ENCODE peak calls at places on chromosomes 5 and 9, in seven cellular contexts. M is AG09309; U is effector memory CD8-positive, alpha-beta T cell; I is left colon; H is colonic mucosa; K is ELR; Y is T-helper 9 cell. F is an unnamed sample.

GRCh38 chr5:55360190-55360589 is 52.4 kb downstream of the MTREX start:
- DNase-seq in U (no peak), M (no peak), I (no peak), K (peak), Y (no peak), H (no peak), F (no peak)

GRCh38 chr5:143699121-143699520 is 112.8 kb upstream of the HMHB1 start:
- DNase-seq in Y (no peak), K (no peak), H (no peak), M (no peak), U (no peak), I (no peak), F (no peak)

GRCh38 chr5:178376906-178377582 is 144.4 kb upstream of the PHYKPL start:
- DNase-seq in Y (no peak), U (no peak), H (no peak), K (no peak), M (no peak), I (no peak), F (no peak)

GRCh38 chr9:127417130-127418036 is 6.8 kb upstream of the ZNF79 start:
- DNase-seq in Y (no peak), K (peak), M (peak), H (no peak), U (no peak), I (no peak), F (no peak)

GRCh38 chr9:4197548-4197947 is 102.3 kb downstream of the GLIS3 start:
- DNase-seq in K (peak), I (no peak), Y (no peak), H (no peak), U (no peak), M (no peak), F (no peak)

GRCh38 chr5:169980418-169981053 is at the start of gene INSYN2B:
- DNase-seq in Y (no peak), M (peak), I (peak), U (no peak), H (peak), K (peak), F (peak)

GRCh38 chr9:134065720-134066419 is 2.0 kb downstream of the BRD3 start:
- DNase-seq in M (peak), U (peak), I (peak), Y (peak), K (peak), H (peak), F (peak)

GRCh38 chr5:143066556-143067281 is 296.5 kb downstream of the ARHGAP26 start:
- DNase-seq in K (no peak), I (peak), H (no peak), Y (no peak), M (no peak), U (no peak), F (peak)

GRCh38 chr5:109281136-109281690 is 128.6 kb downstream of the PJA2 start:
- DNase-seq in K (no peak), H (peak), I (peak), M (no peak), Y (no peak), U (no peak), F (peak)

GRCh38 chr5:930853-931252 is 38.2 kb downstream of the TRIP13 start:
- DNase-seq in M (no peak), I (no peak), U (no peak), K (no peak), Y (no peak), H (no peak), F (no peak)

GRCh38 chr5:42842860-42843641 is 31.4 kb upstream of the SELENOP start:
- DNase-seq in K (no peak), U (no peak), Y (no peak), M (peak), H (no peak), I (no peak), F (no peak)

GRCh38 chr9:8895498-8896224 is 1096.1 kb upstream of the DMAC1 start:
- DNase-seq in U (no peak), I (no peak), K (no peak), Y (no peak), M (peak), H (no peak), F (no peak)

GRCh38 chr5:54985301-54986268 is at the start of gene ESM1:
- DNase-seq in H (no peak), M (peak), Y (no peak), K (peak), I (no peak), U (no peak), F (no peak)

GRCh38 chr5:55534436-55535198 is at the start of gene PLPP1:
- DNase-seq in I (peak), U (peak), K (peak), M (peak), H (peak), Y (peak), F (peak)

GRCh38 chr5:43305948-43306563 is 7.2 kb downstream of the HMGCS1 start:
- DNase-seq in U (no peak), Y (no peak), I (no peak), H (no peak), M (peak), K (peak), F (no peak)

GRCh38 chr5:129541648-129542251 is 81.7 kb downstream of the ADAMTS19 start:
- DNase-seq in U (no peak), I (no peak), H (no peak), Y (no peak), M (no peak), K (peak), F (no peak)

GRCh38 chr5:39816111-39816834 is 391.5 kb upstream of the DAB2 start:
- DNase-seq in Y (no peak), U (no peak), M (no peak), I (no peak), K (no peak), H (no peak), F (no peak)

F was measured in mucosa of descending colon.